ENCODE peak calls at places on chromosomes 16 and 17, in four cellular contexts. One of them, this sample, is unnamed. For H3K27me3, the result is how much of the 10 kb centered on the place peaks cover.

GRCh38 chr16:76946879-76947278 is 244.1 kb upstream of the MON1B start:
- DNase-seq in astrocyte: peak
- DNase-seq in mammary epithelial cell: peak
- DNase-seq in fibroblast of lung: peak
- DNase-seq in this sample: peak

GRCh38 chr16:81912395-81912794 is 98.9 kb downstream of the SDR42E1 start:
- DNase-seq in astrocyte: no peak
- DNase-seq in mammary epithelial cell: no peak
- DNase-seq in fibroblast of lung: no peak
- DNase-seq in this sample: no peak

GRCh38 chr17:17419621-17420020 is 57.2 kb upstream of the MED9 start:
- DNase-seq in astrocyte: no peak
- DNase-seq in mammary epithelial cell: no peak
- DNase-seq in fibroblast of lung: no peak
- DNase-seq in this sample: no peak

GRCh38 chr17:42459983-42460300 is 1.3 kb downstream of the ATP6V0A1 start:
- DNase-seq in astrocyte: peak
- DNase-seq in mammary epithelial cell: peak
- DNase-seq in fibroblast of lung: peak
- DNase-seq in this sample: peak

GRCh38 chr17:30969989-30970680 is 704 bp upstream of the RNF135 start:
- DNase-seq in astrocyte: peak
- DNase-seq in mammary epithelial cell: peak
- DNase-seq in fibroblast of lung: no peak
- DNase-seq in this sample: no peak

GRCh38 chr16:55542459-55543082 is 23.9 kb upstream of the CAPNS2 start:
- DNase-seq in astrocyte: peak
- DNase-seq in mammary epithelial cell: peak
- DNase-seq in fibroblast of lung: peak
- DNase-seq in this sample: no peak

GRCh38 chr16:86563489-86564345 is 2.9 kb upstream of the FOXC2 start:
- DNase-seq in astrocyte: peak
- DNase-seq in mammary epithelial cell: peak
- DNase-seq in fibroblast of lung: peak
- DNase-seq in this sample: peak

GRCh38 chr17:44672479-44673093 is 16.3 kb downstream of the MEIOC start:
- DNase-seq in astrocyte: no peak
- DNase-seq in mammary epithelial cell: no peak
- DNase-seq in fibroblast of lung: peak
- DNase-seq in this sample: no peak

GRCh38 chr16:46782320-46782719 is 34.2 kb upstream of the MYLK3 start:
- DNase-seq in astrocyte: no peak
- DNase-seq in mammary epithelial cell: no peak
- DNase-seq in fibroblast of lung: no peak
- DNase-seq in this sample: no peak

GRCh38 chr16:26802965-26803364 is 263.8 kb upstream of the C16orf82 start:
- DNase-seq in astrocyte: no peak
- DNase-seq in mammary epithelial cell: no peak
- DNase-seq in fibroblast of lung: no peak
- DNase-seq in this sample: no peak

GRCh38 chr16:54568897-54569807 is 282.6 kb upstream of the IRX3 start:
- DNase-seq in astrocyte: no peak
- DNase-seq in mammary epithelial cell: no peak
- DNase-seq in fibroblast of lung: no peak
- DNase-seq in this sample: peak

GRCh38 chr17:1055751-1056645 is 59.1 kb downstream of the TIMM22 start:
- DNase-seq in astrocyte: peak
- DNase-seq in mammary epithelial cell: peak
- DNase-seq in fibroblast of lung: peak
- DNase-seq in this sample: peak

GRCh38 chr17:68613739-68614298 is 12.7 kb upstream of the FAM20A start:
- DNase-seq in astrocyte: no peak
- DNase-seq in mammary epithelial cell: peak
- DNase-seq in fibroblast of lung: no peak
- DNase-seq in this sample: peak

GRCh38 chr17:299546-299945 is 53.1 kb downstream of the RPH3AL start:
- DNase-seq in astrocyte: no peak
- DNase-seq in mammary epithelial cell: no peak
- DNase-seq in fibroblast of lung: no peak
- DNase-seq in this sample: no peak

GRCh38 chr17:63631062-63631461 is 8.8 kb downstream of the MAP3K3 start:
- DNase-seq in astrocyte: no peak
- DNase-seq in mammary epithelial cell: no peak
- DNase-seq in fibroblast of lung: no peak
- DNase-seq in this sample: no peak

GRCh38 chr17:63623786-63624185 is 1.6 kb downstream of the MAP3K3 start:
- DNase-seq in astrocyte: no peak
- DNase-seq in mammary epithelial cell: no peak
- DNase-seq in fibroblast of lung: no peak
- DNase-seq in this sample: no peak

GRCh38 chr17:63622571-63623390 is 564 bp downstream of the MAP3K3 start:
- DNase-seq in astrocyte: peak
- DNase-seq in mammary epithelial cell: peak
- DNase-seq in fibroblast of lung: peak
- DNase-seq in this sample: peak

GRCh38 chr17:63629627-63630026 is 7.4 kb downstream of the MAP3K3 start:
- DNase-seq in astrocyte: no peak
- DNase-seq in mammary epithelial cell: no peak
- DNase-seq in fibroblast of lung: no peak
- DNase-seq in this sample: no peak

GRCh38 chr17:63626551-63627228 is 4.5 kb downstream of the MAP3K3 start:
- DNase-seq in astrocyte: peak
- DNase-seq in mammary epithelial cell: no peak
- DNase-seq in fibroblast of lung: peak
- DNase-seq in this sample: no peak
- H3K27ac ChIP-seq in astrocyte: no peak
- H3K27ac ChIP-seq in mammary epithelial cell: peak
- H3K27ac ChIP-seq in fibroblast of lung: no peak
- H3K27ac ChIP-seq in this sample: no peak

GRCh38 chr16:50722960-50723359 is 18.9 kb upstream of the CYLD start:
- DNase-seq in astrocyte: no peak
- DNase-seq in mammary epithelial cell: no peak
- DNase-seq in fibroblast of lung: no peak
- DNase-seq in this sample: no peak
- H3K27me3 ChIP-seq in astrocyte: under half
- H3K27me3 ChIP-seq in mammary epithelial cell: under half
- H3K27me3 ChIP-seq in fibroblast of lung: under half
- H3K27me3 ChIP-seq in this sample: under half

DNA sequence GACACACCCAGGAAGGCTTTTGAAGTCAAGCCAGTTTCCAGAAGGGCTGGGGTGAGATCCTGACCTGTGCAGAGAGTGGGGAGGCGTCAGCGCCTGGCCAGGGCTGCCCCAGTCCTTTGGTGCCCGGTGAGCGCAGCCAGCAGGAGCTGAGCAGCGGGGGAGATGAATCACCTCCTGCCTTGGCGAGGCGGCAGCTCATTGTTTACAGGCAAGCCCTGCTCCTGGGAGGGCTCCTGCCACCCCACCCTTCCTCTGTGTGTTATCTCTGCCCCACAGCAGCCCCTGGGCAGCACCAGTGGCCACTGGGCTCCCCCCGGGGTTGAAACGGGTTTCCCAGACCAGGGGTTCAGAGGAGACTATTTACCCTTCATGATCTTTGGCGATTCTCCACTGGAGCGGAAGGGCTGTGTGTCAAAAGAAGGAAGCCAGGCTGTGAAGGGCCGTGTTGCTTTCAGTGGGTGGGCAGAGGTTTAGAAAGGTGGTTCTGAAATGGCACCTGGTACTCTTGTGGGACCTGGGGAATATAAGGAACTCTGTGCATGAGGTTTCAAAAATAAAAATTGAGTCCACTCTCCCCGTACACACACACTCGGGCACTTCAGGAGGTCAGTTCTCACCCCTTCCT is 14.1 kb upstream of the ITGB4 start:
- DNase-seq in astrocyte: peak
- DNase-seq in mammary epithelial cell: peak
- DNase-seq in fibroblast of lung: peak
- DNase-seq in this sample: no peak
- H3K27ac ChIP-seq in astrocyte: peak
- H3K27ac ChIP-seq in mammary epithelial cell: peak
- H3K27ac ChIP-seq in fibroblast of lung: no peak
- H3K27ac ChIP-seq in this sample: no peak

GRCh38 chr17:74019860-74020259 is 183.6 kb upstream of the RPL38 start:
- DNase-seq in astrocyte: no peak
- DNase-seq in mammary epithelial cell: no peak
- DNase-seq in fibroblast of lung: no peak
- DNase-seq in this sample: no peak
- H3K27me3 ChIP-seq in astrocyte: under half
- H3K27me3 ChIP-seq in mammary epithelial cell: under half
- H3K27me3 ChIP-seq in fibroblast of lung: under half
- H3K27me3 ChIP-seq in this sample: under half

DNA sequence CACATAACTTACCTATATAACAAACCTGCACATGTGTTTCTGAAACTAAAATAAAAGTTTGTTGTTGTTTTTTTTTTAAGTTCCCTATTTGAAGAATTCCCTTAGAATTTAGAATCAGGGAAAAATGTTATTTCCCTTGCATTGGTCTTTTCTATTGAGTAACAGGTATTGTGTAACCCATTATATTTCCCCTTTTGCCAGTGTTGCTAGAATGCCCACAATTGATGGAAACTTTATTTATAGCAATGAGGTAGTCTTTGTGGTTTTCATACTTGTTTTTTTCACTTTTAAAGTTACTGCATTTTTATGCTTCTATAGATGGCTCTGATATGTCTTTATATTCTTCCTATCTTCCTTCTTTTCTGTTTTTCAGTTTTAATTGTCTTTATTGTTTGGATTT is 3.9 kb downstream of the NLRP1 start:
- DNase-seq in astrocyte: peak
- DNase-seq in mammary epithelial cell: no peak
- DNase-seq in fibroblast of lung: peak
- DNase-seq in this sample: no peak
- H3K27ac ChIP-seq in astrocyte: no peak
- H3K27ac ChIP-seq in mammary epithelial cell: no peak
- H3K27ac ChIP-seq in fibroblast of lung: no peak
- H3K27ac ChIP-seq in this sample: no peak

GRCh38 chr17:79707931-79708891 is 22.5 kb upstream of the ENPP7 start:
- DNase-seq in astrocyte: no peak
- DNase-seq in mammary epithelial cell: peak
- DNase-seq in fibroblast of lung: no peak
- DNase-seq in this sample: peak
- H3K27me3 ChIP-seq in astrocyte: under half
- H3K27me3 ChIP-seq in mammary epithelial cell: under half
- H3K27me3 ChIP-seq in fibroblast of lung: under half
- H3K27me3 ChIP-seq in this sample: under half

GRCh38 chr16:35201151-35201550 is 1741.7 kb downstream of the TP53TG3F start:
- DNase-seq in astrocyte: no peak
- DNase-seq in mammary epithelial cell: no peak
- DNase-seq in fibroblast of lung: no peak
- DNase-seq in this sample: no peak
- H3K27ac ChIP-seq in astrocyte: no peak
- H3K27ac ChIP-seq in mammary epithelial cell: no peak
- H3K27ac ChIP-seq in fibroblast of lung: no peak
- H3K27ac ChIP-seq in this sample: no peak